ENCODE peak calls at places on chromosome 2, in eight cellular contexts. S is PC-3; Q is cardiac muscle cell; M is BJ; A is prostate gland; X is IMR-90; H is CD8-positive, alpha-beta T cell; O is astrocyte. Y is an unnamed sample.

GRCh38 chr2:177622516-177622915 is 229.9 kb downstream of the AGPS start:
- DNase-seq in X (no peak), H (no peak), Q (peak), S (peak), A (no peak), O (no peak), M (no peak), Y (no peak)

GRCh38 chr2:2007551-2008501 is 263.5 kb upstream of the PXDN start:
- DNase-seq in A (no peak), X (no peak), H (no peak), M (no peak), O (no peak), Q (no peak), S (no peak), Y (no peak)

GRCh38 chr2:197969391-197969893 is 165.0 kb downstream of the PLCL1 start:
- DNase-seq in X (peak), A (no peak), O (peak), Q (peak), H (no peak), S (no peak), M (peak), Y (no peak)

GRCh38 chr2:174711206-174711605 is 53.1 kb downstream of the CHRNA1 start:
- DNase-seq in M (no peak), S (no peak), O (peak), Q (no peak), H (no peak), A (no peak), X (peak), Y (no peak)

GRCh38 chr2:231200805-231201474 is 2.5 kb downstream of the ARMC9 start:
- DNase-seq in O (peak), A (no peak), M (no peak), Q (no peak), S (peak), H (no peak), X (peak), Y (peak)

GRCh38 chr2:14182227-14182946 is 450.1 kb upstream of the LRATD1 start:
- DNase-seq in A (no peak), O (no peak), H (no peak), X (no peak), Q (no peak), S (no peak), M (no peak), Y (no peak)

GRCh38 chr2:189300917-189301316 is 121.4 kb upstream of the COL5A2 start:
- DNase-seq in H (peak), M (no peak), O (no peak), Q (no peak), X (no peak), A (no peak), S (no peak), Y (no peak)

GRCh38 chr2:223560704-223561435 is 41.3 kb downstream of the SCG2 start:
- DNase-seq in M (no peak), H (no peak), A (no peak), X (peak), S (peak), O (peak), Q (no peak), Y (no peak)

GRCh38 chr2:189854152-189854551 is 69.9 kb downstream of the PMS1 start:
- DNase-seq in A (no peak), H (no peak), S (no peak), Q (no peak), O (no peak), M (peak), X (peak), Y (no peak)

GRCh38 chr2:197873293-197873701 is 68.9 kb downstream of the PLCL1 start:
- DNase-seq in A (no peak), S (peak), H (no peak), Q (peak), M (peak), O (peak), X (peak), Y (no peak)

GRCh38 chr2:166632616-166633015 is 138.6 kb upstream of the SCN7A start:
- DNase-seq in A (no peak), S (peak), Q (no peak), X (peak), H (no peak), O (peak), M (peak), Y (no peak)

GRCh38 chr2:200193791-200194190 is 112.7 kb upstream of the SPATS2L start:
- DNase-seq in A (no peak), S (no peak), H (no peak), M (no peak), X (no peak), Q (no peak), O (no peak), Y (no peak)

GRCh38 chr2:235515821-235516220 is 22.0 kb downstream of the AGAP1 start:
- DNase-seq in H (no peak), A (no peak), O (no peak), Q (no peak), M (no peak), S (no peak), X (no peak), Y (no peak)

GRCh38 chr2:173898996-173899395 is 66.2 kb downstream of the SP3 start:
- DNase-seq in H (no peak), X (no peak), S (no peak), O (no peak), A (no peak), M (no peak), Q (no peak), Y (no peak)

GRCh38 chr2:231672617-231673347 is 35.5 kb upstream of the PTMA start:
- DNase-seq in M (no peak), S (no peak), H (no peak), O (no peak), Q (peak), A (no peak), X (peak), Y (no peak)

GRCh38 chr2:163641986-163642385 is 93.8 kb downstream of the FIGN start:
- DNase-seq in A (no peak), S (no peak), Q (no peak), X (peak), M (no peak), H (no peak), O (peak), Y (no peak)

GRCh38 chr2:61460168-61460567 is 10.7 kb downstream of the USP34 start:
- DNase-seq in O (peak), H (no peak), S (peak), X (peak), M (peak), Q (no peak), A (no peak), Y (no peak)

GRCh38 chr2:199455533-199456382 is 2.0 kb downstream of the SATB2 start:
- DNase-seq in S (peak), X (peak), A (no peak), M (no peak), H (no peak), O (peak), Q (peak), Y (no peak)

GRCh38 chr2:145350011-145350410 is 830.1 kb upstream of the ZEB2 start:
- DNase-seq in M (peak), O (peak), X (peak), A (no peak), Q (no peak), S (peak), H (no peak), Y (no peak)

GRCh38 chr2:207770602-207771404 is 1.1 kb upstream of the FZD5 start:
- DNase-seq in M (no peak), H (peak), Q (no peak), O (no peak), X (no peak), A (no peak), S (no peak), Y (peak)

GRCh38 chr2:47594656-47595055 is 188.3 kb upstream of the MSH6 start:
- DNase-seq in S (no peak), H (no peak), A (no peak), O (no peak), M (no peak), Q (no peak), X (no peak), Y (no peak)

GRCh38 chr2:212348501-212348900 is 190.1 kb downstream of the ERBB4 start:
- DNase-seq in O (no peak), S (no peak), M (no peak), A (no peak), Q (no peak), X (no peak), H (no peak), Y (no peak)

GRCh38 chr2:71102981-71103681 is 26.9 kb downstream of the MCEE start:
- DNase-seq in S (no peak), X (no peak), H (no peak), Q (no peak), A (no peak), M (no peak), O (no peak), Y (no peak)

GRCh38 chr2:219571311-219572236 is at the start of gene OBSL1:
- DNase-seq in Q (peak), O (peak), X (peak), H (no peak), S (peak), M (no peak), A (peak), Y (no peak)

GRCh38 chr2:26399781-26400376 is 1.8 kb upstream of the DRC1 start:
- DNase-seq in Q (no peak), S (no peak), X (no peak), O (no peak), M (no peak), H (no peak), A (no peak), Y (no peak)

GRCh38 chr2:133765693-133766092 is 197.4 kb upstream of the NCKAP5 start:
- DNase-seq in X (no peak), Q (no peak), O (no peak), H (no peak), A (peak), M (no peak), S (peak), Y (no peak)

GRCh38 chr2:106161938-106162814 is 31.9 kb downstream of the UXS1 start:
- DNase-seq in Q (peak), X (no peak), H (no peak), O (peak), A (no peak), M (no peak), S (peak), Y (no peak)
- H3K4me3 ChIP-seq in Q (no peak), X (no peak), H (no peak), O (no peak), A (no peak), M (no peak), S (peak), Y (no peak)

GRCh38 chr2:23926289-23926749 is 604 bp downstream of the ATAD2B start:
- DNase-seq in X (no peak), Q (peak), O (no peak), A (no peak), S (no peak), M (no peak), H (no peak), Y (no peak)

GRCh38 chr2:23926750-23927627 is at the start of gene ATAD2B:
- DNase-seq in H (peak), X (peak), M (peak), O (peak), Q (peak), A (peak), S (peak), Y (peak)

GRCh38 chr2:23925702-23926288 is 1.1 kb downstream of the ATAD2B start:
- DNase-seq in A (peak), X (peak), O (peak), S (peak), Q (peak), H (peak), M (no peak), Y (peak)

GRCh38 chr2:23918837-23919489 is 8.0 kb downstream of the ATAD2B start:
- DNase-seq in Q (no peak), X (no peak), M (no peak), O (no peak), A (no peak), S (no peak), H (no peak), Y (no peak)

DNA sequence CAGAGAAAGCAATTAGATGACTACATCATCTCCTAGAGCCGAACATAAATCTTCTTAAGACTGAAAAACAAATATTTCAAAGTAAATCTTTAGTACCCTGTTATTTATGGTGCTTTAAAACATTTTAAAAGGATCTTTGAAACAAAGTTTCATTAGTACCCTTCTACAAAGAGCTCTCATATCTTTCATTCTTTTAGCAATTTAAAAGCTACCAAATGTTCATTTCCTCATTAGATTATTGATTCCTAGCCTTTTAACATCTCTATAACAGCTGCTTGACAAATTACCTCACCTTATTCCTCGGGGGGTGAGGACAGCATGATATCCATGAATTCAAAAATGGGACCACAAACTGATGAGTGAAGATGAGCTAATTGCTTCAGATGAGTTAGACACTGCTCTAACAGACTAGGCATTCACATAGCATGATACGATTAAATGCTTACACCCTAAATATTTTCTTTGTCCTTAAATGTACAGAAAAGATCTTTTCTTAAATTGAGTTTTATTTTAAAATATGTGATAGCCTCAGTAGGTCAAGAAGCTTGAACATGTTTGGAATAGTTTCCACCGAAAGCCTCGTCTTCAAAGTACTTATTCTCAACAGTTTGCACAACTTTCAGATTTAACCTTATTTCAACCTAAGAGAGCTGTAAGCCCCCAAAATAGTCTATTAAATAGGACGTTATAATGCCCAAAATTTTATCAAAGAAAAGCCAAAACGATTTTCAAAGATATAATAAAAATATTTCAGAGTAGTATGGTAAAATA is 2.1 kb downstream of the ATAD2B start:
- DNase-seq in O (no peak), Q (no peak), X (no peak), S (no peak), H (no peak), A (no peak), M (no peak), Y (no peak)
- H3K4me3 ChIP-seq in O (peak), Q (peak), X (peak), S (peak), H (no peak), A (no peak), M (peak), Y (peak)

GRCh38 chr2:3784731-3785130 is 81.4 kb downstream of the DCDC2C start:
- DNase-seq in H (no peak), S (peak), M (no peak), Q (no peak), X (peak), O (no peak), A (no peak), Y (no peak)

GRCh38 chr2:3778841-3779505 is 75.6 kb downstream of the DCDC2C start:
- DNase-seq in M (no peak), H (no peak), A (no peak), S (no peak), X (no peak), O (no peak), Q (no peak), Y (no peak)

GRCh38 chr2:3779650-3780049 is 76.3 kb downstream of the DCDC2C start:
- DNase-seq in X (no peak), A (no peak), H (no peak), M (no peak), O (no peak), S (no peak), Q (no peak), Y (no peak)

GRCh38 chr2:3778016-3778415 is 74.6 kb downstream of the DCDC2C start:
- DNase-seq in X (no peak), H (no peak), M (no peak), O (no peak), S (no peak), A (no peak), Q (no peak), Y (no peak)

DNA sequence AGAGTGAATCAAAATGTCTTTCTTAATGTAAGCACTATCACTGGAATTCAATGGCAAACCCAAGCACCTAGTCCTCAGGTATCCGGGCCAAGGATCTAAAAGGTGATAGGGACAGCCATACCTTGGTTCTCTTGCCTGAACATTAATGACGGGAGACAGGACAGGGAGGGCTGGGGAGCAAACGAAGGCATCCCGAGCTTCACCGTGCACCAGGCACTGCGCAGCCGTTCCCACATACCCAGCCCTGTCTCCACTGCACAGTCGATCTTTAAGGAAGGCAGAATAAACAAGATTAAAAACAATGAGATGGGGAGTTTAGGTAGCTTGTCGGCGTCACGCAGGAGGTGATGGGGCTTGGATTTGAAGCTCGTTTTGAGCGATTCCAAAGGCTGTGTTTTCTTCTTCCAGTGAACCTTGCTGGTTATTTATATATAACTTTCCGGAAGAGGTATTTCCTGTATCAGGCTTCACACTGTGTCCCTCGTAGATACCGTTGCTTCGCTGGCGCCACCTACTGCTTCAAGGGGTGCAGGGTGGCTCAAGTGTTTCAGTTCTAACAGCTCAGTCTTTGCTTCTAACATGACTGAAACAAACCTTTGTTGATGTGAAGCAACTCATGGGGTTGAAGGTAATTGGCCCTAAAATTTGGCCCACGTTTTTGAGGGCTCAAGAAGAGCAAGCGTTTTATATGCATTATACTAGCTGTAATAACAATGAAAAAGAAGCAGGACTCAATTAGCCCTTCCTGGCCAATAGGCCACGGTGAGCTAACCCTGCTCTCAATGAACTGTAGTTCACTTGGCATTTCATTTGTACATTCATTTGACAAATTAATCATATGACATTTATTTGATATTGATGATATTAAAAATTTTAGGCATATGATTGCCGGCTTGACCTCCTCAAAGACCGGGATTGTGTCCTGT is 77.4 kb downstream of the DCDC2C start:
- DNase-seq in X (peak), S (peak), A (peak), O (no peak), Q (peak), M (no peak), H (peak), Y (peak)
- H3K4me3 ChIP-seq in X (no peak), S (no peak), A (no peak), O (no peak), Q (no peak), M (no peak), H (no peak), Y (no peak)

GRCh38 chr2:240232961-240233890 is 92.8 kb upstream of the OTOS start:
- DNase-seq in O (peak), A (peak), S (peak), H (peak), M (no peak), Q (peak), X (peak), Y (no peak)
- H3K4me3 ChIP-seq in O (no peak), A (no peak), S (peak), H (peak), M (peak), Q (no peak), X (peak), Y (peak)

GRCh38 chr2:119684553-119684952 is 5.6 kb downstream of the TMEM177 start:
- DNase-seq in M (no peak), A (no peak), Q (no peak), H (no peak), S (no peak), O (no peak), X (no peak), Y (no peak)
- H3K4me3 ChIP-seq in M (no peak), A (no peak), Q (no peak), H (no peak), S (no peak), O (no peak), X (no peak), Y (no peak)

DNA sequence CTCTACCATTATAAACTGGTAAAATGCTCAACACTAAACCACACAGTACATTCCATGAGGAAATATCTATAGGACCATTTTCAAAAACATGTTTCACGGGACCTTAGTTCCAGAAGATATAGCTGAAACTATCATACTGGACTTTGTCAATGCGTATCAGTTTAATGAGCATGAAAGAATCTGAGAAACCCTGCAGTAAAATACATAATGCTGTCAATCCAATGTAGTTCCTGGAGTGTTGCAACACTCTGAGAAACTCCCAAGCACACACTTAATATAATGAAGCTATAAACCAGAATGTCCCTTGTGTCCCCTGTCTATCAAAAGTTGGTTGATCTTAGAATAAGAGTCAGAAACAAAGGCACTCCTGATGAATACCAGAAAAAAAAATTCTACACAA is 16.2 kb downstream of the IWS1 start:
- DNase-seq in S (peak), Q (no peak), A (no peak), H (no peak), X (no peak), M (no peak), O (no peak), Y (no peak)
- H3K4me3 ChIP-seq in S (no peak), Q (no peak), A (no peak), H (no peak), X (no peak), M (no peak), O (no peak), Y (no peak)

GRCh38 chr2:121626777-121627524 is 22.3 kb downstream of the CLASP1 start:
- DNase-seq in H (no peak), Q (no peak), O (peak), M (no peak), A (peak), X (peak), S (no peak), Y (no peak)

GRCh38 chr2:121627525-121628050 is 21.7 kb downstream of the CLASP1 start:
- DNase-seq in X (no peak), Q (no peak), O (no peak), S (no peak), M (no peak), H (no peak), A (no peak), Y (no peak)

DNA sequence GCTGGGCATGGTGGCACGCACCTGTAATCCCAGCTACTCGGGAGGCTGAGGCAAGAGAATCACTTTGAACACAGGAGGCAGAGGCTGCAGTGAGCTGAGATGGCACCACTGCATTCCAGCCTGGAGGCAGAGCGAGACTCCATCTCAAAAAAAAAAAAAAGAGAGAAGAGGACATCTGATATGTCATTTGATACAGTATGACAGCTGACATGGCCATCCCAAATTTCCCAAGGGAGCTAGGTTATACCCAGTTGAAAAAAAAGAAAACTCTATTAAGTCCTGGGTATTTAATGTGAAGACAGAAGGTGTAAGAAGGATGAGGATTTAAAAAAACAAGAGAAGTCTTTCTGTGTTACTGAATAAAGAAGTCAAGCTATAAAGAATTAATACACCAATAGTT is 23.3 kb downstream of the CLASP1 start:
- DNase-seq in Q (no peak), O (no peak), S (no peak), A (no peak), X (no peak), M (no peak), H (no peak), Y (no peak)
- H3K4me3 ChIP-seq in Q (no peak), O (no peak), S (no peak), A (no peak), X (no peak), M (no peak), H (no peak), Y (no peak)

Y was measured in ascending aorta.